ENCODE peak calls at places on chromosomes 6 and 20, in eight cellular contexts. U is K562; Q is left kidney; F is NCI-H524; S is choroid plexus epithelial cell; E is GM04504; N is endothelial cell of umbilical vein; G is activated effector memory CD4-positive, alpha-beta T cell treated with anti-CD3 and anti-CD28 coated beads, Interleukin-2, amount 50 U/mL, for 16 hours. Y is an unnamed sample.

GRCh38 chr20:1535420-1536175 is 21.9 kb downstream of the SIRPD start:
- DNase-seq in F (no peak), U (no peak), G (no peak), E (no peak), Q (no peak), S (no peak), N (no peak), Y (no peak)

GRCh38 chr20:57048027-57048869 is 218.2 kb downstream of the BMP7 start:
- DNase-seq in N (no peak), Q (peak; percentile 83), U (peak; percentile 66), E (no peak), F (peak; percentile 46), G (no peak), S (peak; percentile 65), Y (peak; percentile 90)

GRCh38 chr6:90940812-90941481 is 354.1 kb upstream of the MAP3K7 start:
- DNase-seq in G (no peak), S (peak; percentile 83), U (peak; percentile 59), F (peak; percentile 70), Q (peak; percentile 75), N (peak; percentile 75), E (peak; percentile 14), Y (no peak)

GRCh38 chr20:24738981-24739633 is 210.0 kb upstream of the CST7 start:
- DNase-seq in G (no peak), N (no peak), S (peak; percentile 31), Q (peak; percentile 44), E (no peak), F (peak; percentile 33), U (no peak), Y (no peak)

GRCh38 chr20:16692442-16692841 is 37.4 kb upstream of the SNRPB2 start:
- DNase-seq in F (peak; percentile 11), E (no peak), G (no peak), Q (no peak), N (no peak), U (no peak), S (no peak), Y (no peak)

GRCh38 chr6:14435291-14435690 is 317.7 kb downstream of the CD83 start:
- DNase-seq in F (no peak), U (no peak), E (no peak), Q (no peak), G (no peak), S (no peak), N (no peak), Y (no peak)

GRCh38 chr20:46850416-46850815 is 44.2 kb upstream of the EYA2 start:
- DNase-seq in N (no peak), E (no peak), F (no peak), U (no peak), G (no peak), Q (peak; percentile 87), S (no peak), Y (no peak)

GRCh38 chr20:15289337-15289736 is 951.9 kb upstream of the FLRT3 start:
- DNase-seq in E (no peak), Q (no peak), U (no peak), G (no peak), N (no peak), S (no peak), F (no peak), Y (no peak)

GRCh38 chr6:132614554-132614953 is 9.5 kb downstream of the TAAR2 start:
- DNase-seq in U (no peak), S (no peak), N (no peak), Q (no peak), E (no peak), G (no peak), F (no peak), Y (no peak)

GRCh38 chr6:30557683-30557981 is 537 bp downstream of the PRR3 start:
- DNase-seq in U (peak; percentile 83), G (no peak), S (no peak), Q (no peak), F (no peak), N (no peak), E (no peak), Y (no peak)

GRCh38 chr6:56087421-56087820 is 160.0 kb downstream of the COL21A1 start:
- DNase-seq in U (no peak), E (no peak), S (peak; percentile 72), Q (peak; percentile 47), N (peak; percentile 86), G (no peak), F (peak; percentile 36), Y (no peak)

GRCh38 chr20:46261456-46262253 is 46.6 kb downstream of the CDH22 start:
- DNase-seq in Q (no peak), E (no peak), S (no peak), N (no peak), G (no peak), F (no peak), U (no peak), Y (no peak)

GRCh38 chr6:45415315-45415714 is 37.6 kb upstream of the SUPT3H start:
- DNase-seq in U (no peak), E (no peak), F (no peak), G (no peak), Q (peak; percentile 9), S (peak; percentile 62), N (no peak), Y (no peak)

GRCh38 chr20:2747676-2748235 is 52.7 kb downstream of the CPXM1 start:
- DNase-seq in N (no peak), Q (no peak), F (no peak), S (no peak), G (peak; percentile 38), E (no peak), U (no peak), Y (no peak)

GRCh38 chr20:43379239-43379917 is 78.3 kb upstream of the SRSF6 start:
- DNase-seq in N (no peak), G (no peak), F (no peak), Q (no peak), U (no peak), S (peak; percentile 7), E (peak; percentile 81), Y (no peak)

GRCh38 chr20:32443386-32443974 is 85.3 kb downstream of the ASXL1 start:
- DNase-seq in Q (no peak), U (peak; percentile 18), F (no peak), E (no peak), S (peak; percentile 32), N (no peak), G (no peak), Y (peak; percentile 46)

GRCh38 chr6:109456710-109457595 is 1.4 kb upstream of the MICAL1 start:
- DNase-seq in S (no peak), E (peak; percentile 81), N (peak; percentile 18), G (no peak), Q (no peak), U (no peak), F (no peak), Y (no peak)

GRCh38 chr6:96499781-96500180 is 21.8 kb upstream of the UFL1 start:
- DNase-seq in N (no peak), Q (peak; percentile 1), E (no peak), F (no peak), S (no peak), G (peak; percentile 69), U (no peak), Y (no peak)

GRCh38 chr6:158471339-158471738 is 88.6 kb upstream of the TMEM181 start:
- DNase-seq in Q (no peak), E (no peak), U (no peak), S (no peak), F (no peak), N (no peak), G (no peak), Y (no peak)

GRCh38 chr6:45586216-45587171 is 208.8 kb upstream of the SUPT3H start:
- DNase-seq in G (peak; percentile 79), F (peak; percentile 53), S (no peak), N (no peak), Q (no peak), U (peak; percentile 5), E (no peak), Y (peak; percentile 54)

GRCh38 chr6:107116923-107117417 is 1.7 kb upstream of the BEND3 start:
- DNase-seq in N (no peak), S (no peak), Q (no peak), F (no peak), E (no peak), G (no peak), U (no peak), Y (no peak)

GRCh38 chr6:131250121-131250520 is 114.9 kb downstream of the AKAP7 start:
- DNase-seq in S (peak; percentile 76), U (no peak), N (peak; percentile 57), E (peak; percentile 20), G (no peak), Q (peak; percentile 81), F (no peak), Y (peak; percentile 79)

GRCh38 chr6:122692175-122692598 is 82.0 kb downstream of the PKIB start:
- DNase-seq in F (no peak), U (no peak), E (peak; percentile 3), N (no peak), S (peak; percentile 41), G (no peak), Q (no peak), Y (no peak)

GRCh38 chr6:146357578-146358340 is 185.9 kb upstream of the RAB32 start:
- DNase-seq in N (peak; percentile 91), S (peak; percentile 68), E (peak; percentile 73), U (no peak), Q (no peak), F (no peak), G (no peak), Y (no peak)

Y was measured in endodermal cell.